ENCODE peak calls at places on chromosomes 5 and 9, in seven cellular contexts. J is SK-N-SH, N is IMR-90, X is PC-3, I is MM.1S, P is kidney, H is H1. Q is an unnamed sample.

GRCh38 chr5:115381911-115382662 is 85.6 kb upstream of the CCDC112 start:
- DNase-seq in J (no peak), N (no peak), X (no peak), I (no peak), P (no peak), H (no peak), Q (no peak)

GRCh38 chr9:93205045-93205768 is 21.3 kb downstream of the WNK2 start:
- DNase-seq in J (peak), N (no peak), X (no peak), I (peak), P (peak), H (no peak), Q (no peak)

GRCh38 chr5:411728-412127 is 31.2 kb upstream of the EXOC3 start:
- DNase-seq in J (no peak), N (no peak), X (no peak), I (no peak), P (peak), H (no peak), Q (no peak)

GRCh38 chr5:178376906-178377582 is 144.4 kb upstream of the PHYKPL start:
- DNase-seq in J (no peak), N (peak), X (no peak), I (no peak), P (peak), H (no peak), Q (peak)

GRCh38 chr5:103111458-103111857 is 8.5 kb downstream of the GIN1 start:
- DNase-seq in J (no peak), N (no peak), X (no peak), I (no peak), P (no peak), H (no peak), Q (no peak)

GRCh38 chr9:93183663-93184438 is at the start of gene WNK2:
- DNase-seq in J (peak), N (no peak), X (peak), I (peak), P (peak), H (peak), Q (peak)

GRCh38 chr5:109767997-109768396 is 78.3 kb downstream of the MAN2A1 start:
- DNase-seq in J (no peak), N (no peak), X (no peak), I (no peak), P (no peak), H (no peak), Q (no peak)

GRCh38 chr9:4335631-4336030 is 35.8 kb upstream of the GLIS3 start:
- DNase-seq in J (no peak), N (no peak), X (no peak), I (no peak), P (no peak), H (no peak), Q (peak)

GRCh38 chr5:170312666-170313065 is 15.1 kb upstream of the LCP2 start:
- DNase-seq in J (no peak), N (peak), X (no peak), I (no peak), P (no peak), H (no peak), Q (peak)

GRCh38 chr9:108377881-108378280 is 477.9 kb downstream of the ACTL7B start:
- DNase-seq in J (no peak), N (no peak), X (no peak), I (no peak), P (no peak), H (no peak), Q (peak)

GRCh38 chr5:137158691-137159090 is 340.4 kb downstream of the SPOCK1 start:
- DNase-seq in J (no peak), N (no peak), X (no peak), I (no peak), P (no peak), H (no peak), Q (no peak)

GRCh38 chr9:79953908-79954307 is 382.1 kb downstream of the TLE4 start:
- DNase-seq in J (no peak), N (no peak), X (no peak), I (no peak), P (no peak), H (no peak), Q (no peak)

GRCh38 chr9:7844283-7844682 is 44.7 kb upstream of the DMAC1 start:
- DNase-seq in J (peak), N (peak), X (no peak), I (no peak), P (no peak), H (no peak), Q (no peak)

GRCh38 chr5:108481355-108481931 is 99.5 kb upstream of the FBXL17 start:
- DNase-seq in J (peak), N (peak), X (peak), I (peak), P (no peak), H (no peak), Q (peak)

GRCh38 chr9:99828417-99829176 is 6.9 kb downstream of the NR4A3 start:
- DNase-seq in J (no peak), N (no peak), X (no peak), I (no peak), P (no peak), H (peak), Q (peak)

GRCh38 chr5:111741270-111741669 is 15.7 kb downstream of the NREP start:
- DNase-seq in J (no peak), N (peak), X (no peak), I (peak), P (no peak), H (no peak), Q (no peak)

GRCh38 chr9:27945386-27945785 is 372.1 kb upstream of the C9orf72 start:
- DNase-seq in J (no peak), N (no peak), X (peak), I (no peak), P (no peak), H (no peak), Q (peak)

GRCh38 chr9:18658764-18659705 is 185.1 kb downstream of the ADAMTSL1 start:
- DNase-seq in J (no peak), N (peak), X (peak), I (no peak), P (no peak), H (no peak), Q (peak)

GRCh38 chr9:75170898-75171360 is 82.6 kb downstream of the OSTF1 start:
- DNase-seq in J (no peak), N (peak), X (peak), I (peak), P (no peak), H (no peak), Q (peak)

GRCh38 chr9:137459601-137460362 is 648 bp upstream of the NSMF start:
- DNase-seq in J (peak), N (no peak), X (no peak), I (no peak), P (peak), H (no peak), Q (no peak)

GRCh38 chr5:58735637-58736036 is 152.8 kb downstream of the RAB3C start:
- DNase-seq in J (no peak), N (no peak), X (no peak), I (no peak), P (no peak), H (no peak), Q (no peak)
- H3K9ac ChIP-seq in J (no peak), N (no peak), X (no peak), I (no peak), P (no peak), H (no peak), Q (no peak)

GRCh38 chr5:150791536-150791935 is 13.0 kb downstream of the SMIM3 start:
- DNase-seq in J (no peak), N (peak), X (no peak), I (no peak), P (no peak), H (no peak), Q (no peak)

GRCh38 chr5:150788974-150789373 is 10.4 kb downstream of the SMIM3 start:
- DNase-seq in J (no peak), N (no peak), X (no peak), I (no peak), P (no peak), H (no peak), Q (no peak)

GRCh38 chr5:150787659-150788058 is 9.1 kb downstream of the SMIM3 start:
- DNase-seq in J (no peak), N (no peak), X (no peak), I (no peak), P (no peak), H (no peak), Q (no peak)

GRCh38 chr5:150789943-150790611 is 11.5 kb downstream of the SMIM3 start:
- DNase-seq in J (no peak), N (peak), X (peak), I (peak), P (peak), H (no peak), Q (peak)

GRCh38 chr5:150789431-150789830 is 10.9 kb downstream of the SMIM3 start:
- DNase-seq in J (no peak), N (no peak), X (no peak), I (no peak), P (no peak), H (no peak), Q (no peak)
- H3K4me3 ChIP-seq in J (no peak), N (no peak), X (no peak), I (no peak), P (no peak), H (no peak), Q (no peak)

GRCh38 chr5:80125962-80126480 is 90.9 kb downstream of the THBS4 start:
- DNase-seq in J (no peak), N (peak), X (peak), I (no peak), P (no peak), H (no peak), Q (peak)
- H3K9ac ChIP-seq in J (no peak), N (no peak), X (no peak), I (no peak), P (no peak), H (no peak), Q (no peak)

GRCh38 chr5:119288364-119289047 is 67.3 kb upstream of the TNFAIP8 start:
- DNase-seq in J (no peak), N (peak), X (peak), I (no peak), P (no peak), H (no peak), Q (peak)
- H3K4me3 ChIP-seq in J (no peak), N (no peak), X (peak), I (no peak), P (no peak), H (no peak), Q (no peak)

GRCh38 chr9:76654575-76654974 is 109.7 kb upstream of the PCA3 start:
- DNase-seq in J (no peak), N (peak), X (peak), I (no peak), P (no peak), H (no peak), Q (no peak)
- H3K9ac ChIP-seq in J (peak), N (no peak), X (no peak), I (no peak), P (no peak), H (no peak), Q (no peak)

GRCh38 chr9:116692619-116693018 is 5.5 kb downstream of the TRIM32 start:
- DNase-seq in J (no peak), N (no peak), X (no peak), I (no peak), P (no peak), H (no peak), Q (no peak)
- H3K4me3 ChIP-seq in J (no peak), N (no peak), X (no peak), I (no peak), P (no peak), H (no peak), Q (no peak)

GRCh38 chr9:136442330-136442729 is 2.7 kb upstream of the INPP5E start:
- DNase-seq in J (no peak), N (no peak), X (no peak), I (no peak), P (no peak), H (no peak), Q (no peak)

GRCh38 chr9:136441191-136441680 is 1.6 kb upstream of the INPP5E start:
- DNase-seq in J (no peak), N (peak), X (no peak), I (no peak), P (no peak), H (no peak), Q (no peak)

GRCh38 chr9:136443687-136444086 is 4.0 kb upstream of the INPP5E start:
- DNase-seq in J (no peak), N (no peak), X (no peak), I (no peak), P (no peak), H (no peak), Q (no peak)

GRCh38 chr9:136443087-136443486 is 3.4 kb upstream of the INPP5E start:
- DNase-seq in J (no peak), N (no peak), X (no peak), I (no peak), P (peak), H (no peak), Q (no peak)

GRCh38 chr9:136441681-136442245 is 2.1 kb upstream of the INPP5E start:
- DNase-seq in J (no peak), N (no peak), X (no peak), I (no peak), P (peak), H (no peak), Q (peak)
- H3K9ac ChIP-seq in J (no peak), N (no peak), X (no peak), I (no peak), P (no peak), H (no peak), Q (no peak)

GRCh38 chr9:97804059-97804365 is 49.0 kb upstream of the FOXE1 start:
- DNase-seq in J (no peak), N (no peak), X (no peak), I (no peak), P (no peak), H (no peak), Q (no peak)
- H3K4me3 ChIP-seq in J (no peak), N (no peak), X (peak), I (peak), P (no peak), H (peak), Q (no peak)

Q was measured in trophoblast cell.